ENCODE peak calls at places on chromosome 16, in eight cellular contexts. E is transverse colon, T is prostate gland, C is breast epithelium, S is vagina, A is HCT116, V is endothelial cell of umbilical vein, L is GM12891. J is an unnamed sample.

GRCh38 chr16:2152695-2153506 is 2.7 kb upstream of the TRAF7 start:
- DNase-seq in T (no peak), C (no peak), V (no peak), A (no peak), S (no peak), L (no peak), E (peak), J (no peak)

GRCh38 chr16:88062341-88062861 is 111.2 kb downstream of the BANP start:
- DNase-seq in A (no peak), E (no peak), V (no peak), L (no peak), C (no peak), S (no peak), T (no peak), J (no peak)

GRCh38 chr16:6081320-6081976 is 983.9 kb upstream of the EEF2KMT start:
- DNase-seq in V (no peak), C (no peak), E (peak), T (no peak), A (no peak), L (peak), S (no peak), J (no peak)

GRCh38 chr16:65119905-65120341 is 1.9 kb downstream of the CDH11 start:
- DNase-seq in A (no peak), T (no peak), E (no peak), C (no peak), V (peak), S (no peak), L (no peak), J (no peak)

GRCh38 chr16:49505556-49505955 is 132.0 kb downstream of the C16orf78 start:
- DNase-seq in V (no peak), L (no peak), T (no peak), A (no peak), S (no peak), C (no peak), E (no peak), J (no peak)

GRCh38 chr16:12903325-12904040 is 2.1 kb downstream of the SHISA9 start:
- DNase-seq in S (no peak), A (no peak), E (no peak), L (no peak), T (no peak), C (no peak), V (no peak), J (no peak)

GRCh38 chr16:55294947-55295346 is 29.1 kb upstream of the IRX6 start:
- DNase-seq in A (no peak), L (no peak), C (no peak), T (no peak), V (no peak), S (no peak), E (no peak), J (no peak)

GRCh38 chr16:78791011-78791410 is 691.6 kb downstream of the WWOX start:
- DNase-seq in S (no peak), A (no peak), V (no peak), T (no peak), C (no peak), E (no peak), L (no peak), J (no peak)

GRCh38 chr16:30600215-30600614 is 10.0 kb downstream of the ZNF689 start:
- DNase-seq in V (no peak), C (no peak), A (no peak), T (no peak), E (no peak), L (no peak), S (no peak), J (no peak)

GRCh38 chr16:30697264-30698138 is 1.5 kb upstream of the SRCAP start:
- DNase-seq in S (no peak), V (no peak), L (peak), T (peak), C (no peak), E (no peak), A (no peak), J (peak)

GRCh38 chr16:71421911-71422310 is 19.9 kb downstream of the TLE7 start:
- DNase-seq in A (peak), C (no peak), E (peak), V (no peak), T (no peak), S (no peak), L (no peak), J (no peak)

GRCh38 chr16:55478827-55479559 is at the start of gene MMP2:
- DNase-seq in E (peak), A (no peak), V (peak), C (no peak), L (no peak), T (no peak), S (peak), J (no peak)

GRCh38 chr16:22206847-22207714 is 1.0 kb downstream of the EEF2K start:
- DNase-seq in T (peak), L (no peak), A (no peak), C (peak), E (peak), V (peak), S (no peak), J (peak)

GRCh38 chr16:31265329-31266245 is 5.8 kb downstream of the ITGAM start:
- DNase-seq in V (peak), E (no peak), T (no peak), L (peak), A (no peak), C (no peak), S (no peak), J (peak)

GRCh38 chr16:50448522-50448921 is 79.7 kb upstream of the BRD7 start:
- DNase-seq in T (no peak), E (no peak), C (peak), A (no peak), L (no peak), S (no peak), V (no peak), J (no peak)

GRCh38 chr16:89423709-89424260 is 66.6 kb downstream of the ANKRD11 start:
- DNase-seq in T (no peak), A (no peak), S (no peak), E (no peak), C (no peak), L (no peak), V (no peak), J (no peak)

GRCh38 chr16:576823-577201 is 7.0 kb downstream of the PIGQ start:
- DNase-seq in A (no peak), L (no peak), T (no peak), V (no peak), E (no peak), S (no peak), C (no peak), J (no peak)

GRCh38 chr16:1773703-1774455 is 945 bp upstream of the MRPS34 start:
- DNase-seq in C (peak), E (peak), L (no peak), V (no peak), S (no peak), T (no peak), A (no peak), J (no peak)

GRCh38 chr16:1984347-1985225 is 593 bp downstream of the GFER start:
- DNase-seq in S (no peak), T (no peak), E (peak), V (no peak), C (no peak), A (no peak), L (no peak), J (no peak)

GRCh38 chr16:10016761-10017160 is 165.5 kb downstream of the GRIN2A start:
- DNase-seq in T (no peak), L (no peak), C (no peak), V (no peak), E (no peak), A (no peak), S (no peak), J (no peak)

GRCh38 chr16:63201851-63202250 is 1165.6 kb upstream of the CDH8 start:
- DNase-seq in T (no peak), A (no peak), L (no peak), E (no peak), C (no peak), V (no peak), S (no peak), J (no peak)

GRCh38 chr16:87765473-87765775 is 362 bp downstream of the KLHDC4 start:
- DNase-seq in A (no peak), V (peak), C (no peak), L (peak), T (no peak), E (peak), S (no peak), J (peak)

GRCh38 chr16:46968063-46968435 is 5.4 kb downstream of the DNAJA2 start:
- DNase-seq in V (no peak), C (no peak), E (no peak), L (no peak), T (no peak), S (no peak), A (no peak), J (no peak)

GRCh38 chr16:66190411-66190810 is 176.1 kb upstream of the CDH5 start:
- DNase-seq in E (no peak), V (no peak), A (no peak), L (no peak), C (no peak), T (no peak), S (no peak), J (no peak)

GRCh38 chr16:82796047-82796446 is 169.3 kb downstream of the CDH13 start:
- DNase-seq in E (no peak), V (no peak), T (no peak), A (no peak), C (no peak), S (no peak), L (no peak), J (no peak)

GRCh38 chr16:14013571-14014283 is 57.4 kb upstream of the MRTFB start:
- DNase-seq in E (no peak), L (no peak), A (no peak), C (no peak), S (no peak), V (peak), T (no peak), J (no peak)

GRCh38 chr16:51407921-51408320 is 256.9 kb upstream of the SALL1 start:
- DNase-seq in C (no peak), T (no peak), V (no peak), S (no peak), E (no peak), L (no peak), A (no peak), J (no peak)

GRCh38 chr16:25126820-25127232 is 15.3 kb downstream of the LCMT1 start:
- DNase-seq in V (peak), E (peak), S (no peak), L (no peak), A (no peak), C (no peak), T (no peak), J (no peak)

GRCh38 chr16:66277311-66278070 is 89.0 kb upstream of the CDH5 start:
- DNase-seq in S (peak), T (no peak), V (no peak), L (no peak), A (no peak), E (no peak), C (no peak), J (no peak)

GRCh38 chr16:8572063-8572918 is 18.0 kb downstream of the TMEM114 start:
- DNase-seq in A (no peak), V (no peak), C (no peak), T (no peak), L (no peak), S (no peak), E (no peak), J (no peak)

GRCh38 chr16:80616362-80616761 is 75.6 kb downstream of the DYNLRB2 start:
- DNase-seq in L (no peak), T (no peak), S (peak), C (no peak), V (no peak), E (no peak), A (no peak), J (no peak)

GRCh38 chr16:78738557-78738956 is 639.1 kb downstream of the WWOX start:
- DNase-seq in T (no peak), V (no peak), L (no peak), S (no peak), E (no peak), C (no peak), A (no peak), J (no peak)

GRCh38 chr16:5863207-5863606 is 765.6 kb upstream of the EEF2KMT start:
- DNase-seq in S (no peak), A (no peak), E (no peak), V (no peak), L (no peak), T (no peak), C (no peak), J (no peak)

GRCh38 chr16:88673685-88674398 is 11.0 kb upstream of the MVD start:
- DNase-seq in S (no peak), V (no peak), L (peak), C (no peak), T (no peak), E (no peak), A (no peak), J (no peak)

GRCh38 chr16:70750893-70751467 is 50.0 kb downstream of the VAC14 start:
- DNase-seq in C (no peak), L (no peak), S (peak), E (peak), V (peak), T (no peak), A (no peak), J (no peak)

GRCh38 chr16:88068476-88069396 is 117.5 kb downstream of the BANP start:
- DNase-seq in T (no peak), C (no peak), E (no peak), S (no peak), L (no peak), A (no peak), V (no peak), J (no peak)

GRCh38 chr16:86519007-86519648 is 8.8 kb downstream of the FOXF1 start:
- DNase-seq in V (no peak), S (no peak), A (no peak), L (no peak), T (no peak), E (no peak), C (no peak), J (no peak)
- TF ChIP-seq POLR2AphosphoS5 in V (no peak), S (no peak), A (no peak), L (no peak), T (no peak), E (no peak), C (no peak), J (no peak)

GRCh38 chr16:67663151-67663876 is 2.6 kb downstream of the PARD6A start:
- DNase-seq in A (peak), E (no peak), V (no peak), L (no peak), S (no peak), T (no peak), C (no peak), J (no peak)

GRCh38 chr16:67663877-67664222 is 2.7 kb downstream of the ENKD1 start:
- DNase-seq in T (no peak), S (no peak), E (no peak), C (no peak), V (no peak), A (no peak), L (no peak), J (no peak)

GRCh38 chr16:67664871-67665270 is 1.7 kb downstream of the ENKD1 start:
- DNase-seq in V (no peak), C (no peak), E (no peak), S (no peak), T (no peak), A (no peak), L (no peak), J (no peak)

GRCh38 chr16:67665598-67665997 is 952 bp downstream of the ENKD1 start:
- DNase-seq in A (no peak), E (no peak), S (no peak), V (no peak), C (no peak), L (no peak), T (no peak), J (no peak)

DNA sequence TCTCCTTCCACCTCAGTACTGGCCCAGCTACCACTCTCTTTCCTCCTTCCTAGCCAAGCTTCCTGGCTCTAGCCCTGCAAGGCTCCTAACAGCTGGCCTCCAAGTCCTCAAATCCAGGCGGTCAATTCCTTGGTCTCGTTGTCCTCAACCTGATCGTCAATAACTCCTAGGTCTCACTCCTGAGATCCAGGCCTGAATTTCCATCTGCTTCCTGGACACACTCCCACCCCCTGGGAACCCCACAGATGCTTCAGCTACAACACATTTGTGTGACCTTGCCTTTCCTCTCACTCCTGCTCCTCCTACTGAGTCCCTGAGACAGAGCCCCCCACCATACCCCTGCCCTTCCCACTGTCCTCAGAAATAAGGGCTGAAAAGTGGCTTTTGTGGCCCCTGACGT is 2.3 kb downstream of the ENKD1 start:
- DNase-seq in A (no peak), E (no peak), T (no peak), S (no peak), C (no peak), L (no peak), V (no peak), J (no peak)
- TF ChIP-seq POLR2A in A (no peak), E (no peak), T (no peak), S (no peak), C (no peak), L (no peak), V (no peak), J (no peak)

GRCh38 chr16:16983545-16983944 is 487.2 kb downstream of the XYLT1 start:
- DNase-seq in E (no peak), V (no peak), C (no peak), T (no peak), A (no peak), L (no peak), S (no peak), J (no peak)
- TF ChIP-seq POLR2AphosphoS5 in E (no peak), V (no peak), C (no peak), T (no peak), A (no peak), L (no peak), S (no peak), J (no peak)

DNA sequence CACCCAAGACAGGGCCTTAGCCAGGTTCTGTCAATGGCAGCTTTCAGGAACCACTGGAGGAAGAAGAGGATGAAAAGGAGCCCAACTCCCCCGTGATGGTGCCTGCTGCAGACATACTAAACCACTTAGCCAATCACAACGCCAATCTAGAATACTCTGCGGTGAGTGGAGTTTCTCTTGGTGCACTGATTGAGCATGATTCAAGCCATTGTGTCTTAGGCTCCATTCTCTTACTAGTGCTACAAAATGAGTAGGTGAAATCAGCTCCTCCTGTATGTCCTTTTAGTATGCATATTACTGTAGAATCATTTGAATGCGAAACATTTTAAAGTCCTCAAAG is 1.4 kb downstream of the SETD6 start:
- DNase-seq in L (no peak), C (no peak), A (no peak), E (no peak), T (no peak), V (no peak), S (no peak), J (no peak)
- TF ChIP-seq POLR2A in L (no peak), C (no peak), A (no peak), E (no peak), T (no peak), V (no peak), S (no peak), J (no peak)

GRCh38 chr16:4272114-4272954 is 489 bp downstream of the TFAP4 start:
- DNase-seq in T (peak), E (peak), V (peak), A (no peak), C (no peak), S (no peak), L (no peak), J (no peak)
- TF ChIP-seq POLR2AphosphoS5 in T (no peak), E (no peak), V (no peak), A (no peak), C (no peak), S (no peak), L (no peak), J (no peak)

J was measured in GM12892.